ENCODE peak calls at places on chromosome 19, in five cellular contexts. F is Caco-2, V is AG09309, S is neural crest cell, Q is mammary epithelial cell. R is an unnamed sample.

GRCh38 chr19:1474011-1474764 is 4.8 kb downstream of the C19orf25 start:
- DNase-seq in V (no peak), F (no peak), S (no peak), Q (no peak), R (no peak)

GRCh38 chr19:46155237-46155636 is 7.2 kb downstream of the IGFL2 start:
- DNase-seq in F (no peak), Q (no peak), S (no peak), V (no peak), R (no peak)

GRCh38 chr19:5958851-5959122 is 19.2 kb downstream of the RANBP3 start:
- DNase-seq in Q (no peak), S (no peak), F (no peak), V (no peak), R (no peak)

GRCh38 chr19:43534811-43535761 is 2.1 kb downstream of the ZNF575 start:
- DNase-seq in Q (no peak), V (no peak), F (no peak), S (peak), R (peak)

GRCh38 chr19:3268326-3268725 is 43.9 kb downstream of the CELF5 start:
- DNase-seq in F (no peak), V (no peak), S (no peak), Q (no peak), R (no peak)

GRCh38 chr19:5247957-5248705 is 92.5 kb downstream of the PTPRS start:
- DNase-seq in F (no peak), Q (no peak), S (no peak), V (no peak), R (no peak)

GRCh38 chr19:1243768-1244692 is 2.5 kb downstream of the ATP5F1D start:
- DNase-seq in V (no peak), F (peak), S (peak), Q (peak), R (peak)

GRCh38 chr19:27906081-27906480 is 1306.9 kb downstream of the UQCRFS1 start:
- DNase-seq in S (no peak), Q (no peak), F (no peak), V (no peak), R (no peak)

GRCh38 chr19:42516771-42517170 is 11.5 kb downstream of the CEACAM1 start:
- DNase-seq in V (no peak), S (no peak), Q (no peak), F (no peak), R (no peak)

GRCh38 chr19:11377237-11377636 is 2.8 kb downstream of the SWSAP1 start:
- DNase-seq in S (no peak), V (peak), Q (peak), F (no peak), R (no peak)

DNA sequence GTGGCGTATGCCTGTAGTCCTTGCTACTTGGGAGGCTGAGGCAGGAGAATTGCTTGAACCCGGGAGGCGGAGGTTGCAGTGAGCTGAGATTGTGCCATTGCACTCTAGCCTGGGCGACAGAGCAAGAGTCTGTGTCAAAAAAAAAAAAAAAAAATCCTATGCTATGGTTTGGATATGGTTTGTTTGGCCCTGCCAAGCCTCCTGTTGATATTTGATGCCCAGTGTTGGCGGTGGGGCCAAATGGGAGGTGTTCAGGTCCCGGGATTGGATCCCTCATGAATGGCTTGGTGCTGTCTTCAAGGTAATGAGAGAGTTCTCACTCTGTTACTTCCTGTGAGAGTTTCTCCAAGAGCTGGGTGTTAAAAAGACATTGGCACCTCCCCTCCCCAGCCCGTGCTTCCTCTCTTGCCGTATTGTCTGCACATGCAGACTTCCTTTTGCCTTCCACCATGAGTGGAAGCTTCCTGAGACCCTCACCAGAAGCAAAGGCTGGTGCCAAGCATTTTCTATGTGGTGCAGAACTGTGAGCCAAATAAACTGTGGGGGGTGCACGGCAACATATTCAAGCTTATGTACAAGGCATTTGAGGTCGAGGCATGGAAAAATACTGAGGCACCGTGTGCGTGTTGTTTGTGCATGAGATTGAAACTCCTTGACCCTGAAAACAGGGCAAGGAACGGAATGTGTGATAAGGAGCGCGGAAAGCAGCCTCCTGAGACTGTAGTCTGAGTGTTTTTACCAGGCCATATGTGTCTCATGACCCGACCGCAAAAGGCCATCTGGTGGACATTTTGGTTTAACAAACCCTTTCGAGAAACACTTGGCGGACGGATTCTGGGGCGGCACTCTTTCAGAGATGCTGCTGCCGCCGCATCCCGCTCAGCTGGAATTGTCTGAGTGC is 7.3 kb downstream of the SIGLEC9 start:
- DNase-seq in F (peak), S (no peak), Q (no peak), V (no peak), R (no peak)
- TF ChIP-seq CTCF in F (peak), S (no peak), Q (no peak), V (no peak), R (no peak)

GRCh38 chr19:18231775-18232174 is 5.5 kb upstream of the PDE4C start:
- DNase-seq in S (no peak), F (no peak), V (no peak), Q (no peak), R (no peak)

GRCh38 chr19:18232540-18233223 is 6.4 kb upstream of the PDE4C start:
- DNase-seq in S (no peak), V (no peak), F (no peak), Q (no peak), R (peak)

GRCh38 chr19:18230941-18231734 is 4.9 kb upstream of the PDE4C start:
- DNase-seq in V (no peak), F (no peak), S (no peak), Q (no peak), R (peak)

GRCh38 chr19:18234194-18234593 is 8.0 kb upstream of the PDE4C start:
- DNase-seq in S (no peak), V (no peak), F (no peak), Q (no peak), R (no peak)

DNA sequence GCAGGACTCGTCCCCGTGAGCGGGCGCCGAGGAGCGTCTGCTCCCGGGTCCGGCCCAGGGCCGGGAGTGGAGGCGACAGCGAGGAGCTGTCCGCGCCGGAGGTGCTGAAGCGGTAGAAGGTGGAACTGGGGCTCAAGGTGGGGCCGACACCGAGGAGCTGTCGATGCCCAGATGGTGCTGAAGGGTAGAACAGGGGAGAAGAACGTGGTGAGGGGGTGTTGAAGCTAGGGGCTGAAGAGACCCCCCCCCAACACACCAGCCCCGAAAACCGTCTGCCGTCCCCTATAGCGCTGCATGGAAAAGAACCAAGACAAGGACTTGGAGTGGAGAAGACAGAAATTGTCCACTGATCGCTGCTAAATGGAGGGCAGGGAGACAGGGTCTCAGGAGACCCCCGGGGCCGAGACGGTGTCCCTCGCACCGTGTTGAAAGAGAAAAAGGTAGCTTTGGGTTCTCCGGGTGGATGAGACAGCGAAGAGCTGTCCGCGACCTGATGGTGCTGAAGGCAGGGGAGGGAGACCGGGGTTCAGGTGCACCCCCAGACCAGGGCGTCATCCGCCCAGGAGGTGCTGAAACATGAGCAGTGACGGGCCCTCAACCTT is 7.1 kb upstream of the PDE4C start:
- DNase-seq in V (no peak), F (peak), Q (peak), S (peak), R (peak)
- TF ChIP-seq CTCF in V (no peak), F (no peak), Q (no peak), S (no peak), R (no peak)

GRCh38 chr19:12773571-12773970 is 1.8 kb downstream of the HOOK2 start:
- DNase-seq in S (no peak), V (no peak), F (no peak), Q (peak), R (no peak)
- TF ChIP-seq CTCF in S (no peak), V (peak), F (no peak), Q (peak), R (no peak)

DNA sequence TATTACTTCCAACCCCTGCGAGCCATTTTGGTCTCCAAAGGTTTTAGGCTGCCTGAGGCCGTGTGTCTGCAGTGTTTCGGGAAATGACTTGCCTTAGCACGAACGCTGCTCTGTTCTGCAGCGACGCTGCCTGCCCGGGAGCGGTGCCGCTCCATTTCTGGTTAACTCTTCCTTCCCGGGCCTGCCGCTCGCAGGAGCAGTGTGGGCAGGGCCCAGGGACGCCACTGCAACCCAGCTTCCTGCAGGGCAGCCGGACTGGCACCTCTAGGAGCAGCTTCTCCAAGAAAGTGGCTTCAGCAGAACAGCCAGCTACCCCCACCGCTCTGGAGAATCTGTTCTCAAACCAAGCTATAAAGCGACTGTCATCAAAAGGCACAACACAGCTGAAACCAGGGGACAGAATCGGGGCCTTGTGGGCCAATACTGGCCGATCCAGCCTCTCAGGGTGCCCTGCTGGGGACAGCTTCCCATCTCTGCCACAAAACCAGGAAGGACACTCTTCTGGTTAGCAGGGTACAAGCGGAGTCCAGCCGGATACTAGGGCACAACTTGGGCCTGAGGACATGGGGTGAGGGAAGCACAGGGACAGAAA is 72.2 kb downstream of the KCTD15 start:
- DNase-seq in Q (peak), V (peak), S (no peak), F (no peak), R (no peak)
- TF ChIP-seq CTCF in Q (no peak), V (no peak), S (no peak), F (no peak), R (no peak)

DNA sequence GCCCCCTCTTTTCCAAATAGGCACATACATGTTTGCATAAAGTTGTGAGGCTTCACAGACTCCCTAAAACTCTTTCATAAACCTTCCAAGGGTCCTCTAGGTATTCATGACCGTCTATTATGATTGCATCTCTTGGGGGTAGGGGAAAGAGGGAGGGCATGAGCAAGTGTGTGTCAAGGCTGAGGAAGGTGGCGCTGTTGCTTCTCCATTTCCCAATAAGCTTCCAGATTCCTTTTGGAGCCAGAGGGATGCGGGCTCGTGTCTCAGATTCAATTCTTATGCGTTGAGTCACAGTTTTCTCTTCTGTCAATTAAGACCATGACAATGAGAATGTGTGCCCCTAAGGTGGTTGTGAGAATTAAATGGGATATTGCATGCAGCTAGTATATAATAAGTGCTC is 51.0 kb upstream of the CYP2A7 start:
- DNase-seq in F (no peak), Q (no peak), S (no peak), V (no peak), R (no peak)
- TF ChIP-seq CTCF in F (no peak), Q (no peak), S (no peak), V (no peak), R (no peak)

GRCh38 chr19:35521124-35521743 is 6.9 kb downstream of the SBSN start:
- DNase-seq in V (no peak), Q (no peak), S (no peak), F (no peak), R (no peak)
- TF ChIP-seq CTCF in V (no peak), Q (no peak), S (no peak), F (no peak), R (no peak)

GRCh38 chr19:14082675-14082960 is 3.0 kb downstream of the C19orf67 start:
- DNase-seq in F (no peak), Q (no peak), S (no peak), V (no peak), R (no peak)
- TF ChIP-seq CTCF in F (no peak), Q (no peak), S (no peak), V (no peak), R (no peak)

DNA sequence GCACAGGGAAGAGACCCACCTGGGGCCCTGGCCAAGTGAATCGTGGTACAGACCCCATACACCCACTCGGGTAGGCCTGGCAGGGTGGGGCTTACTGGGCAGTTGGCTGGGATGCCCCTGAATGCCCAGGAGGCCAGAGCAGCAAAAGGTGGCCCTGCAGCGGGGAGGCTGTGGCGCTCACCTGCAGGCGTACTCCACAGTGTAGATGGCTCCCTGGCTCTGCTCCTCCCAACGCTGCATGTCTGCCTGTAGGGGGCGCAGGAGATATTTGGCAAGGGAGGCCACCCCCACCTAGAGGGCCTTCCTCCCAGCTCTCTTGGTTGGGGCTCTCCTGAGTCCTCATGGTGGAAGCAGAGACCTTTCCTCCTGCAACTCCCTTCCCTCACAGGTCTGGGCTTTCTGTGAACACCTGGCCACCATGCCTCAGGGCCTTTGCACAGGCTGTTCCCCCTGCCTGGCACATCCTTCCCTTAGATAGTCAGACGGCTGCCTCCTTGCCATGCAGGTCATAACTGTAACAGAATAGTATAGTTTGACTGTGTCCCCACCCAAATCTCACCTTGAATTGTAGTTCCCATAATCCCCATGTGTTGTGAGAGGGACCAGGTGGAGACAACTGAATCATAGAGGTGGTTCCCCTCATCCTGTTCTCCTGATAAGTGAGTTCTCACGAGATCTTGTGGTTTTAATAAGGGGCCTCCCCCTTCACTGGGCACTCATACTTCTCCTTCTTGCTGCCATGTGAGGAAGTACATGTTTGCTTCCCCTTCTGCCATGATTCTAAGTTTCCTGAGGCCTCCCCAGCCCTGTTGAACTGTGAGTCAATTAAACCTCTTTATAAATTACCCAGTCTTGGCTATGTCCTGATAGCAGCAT is 5.9 kb downstream of the BORCS8 start:
- DNase-seq in F (peak), S (peak), Q (peak), V (no peak), R (peak)
- TF ChIP-seq CTCF in F (peak), S (peak), Q (peak), V (peak), R (peak)

R was measured in Calu3.